ENCODE peak calls at places on chromosomes 1 and 21, in eight cellular contexts. H, R, B, F, N, I, D and L are unnamed samples.

GRCh38 chr21:43600642-43601397 is 58.5 kb downstream of the HSF2BP start:
- DNase-seq in F (peak), H (no peak), I (no peak), B (peak), D (no peak), R (no peak), N (no peak), L (no peak)

GRCh38 chr1:198627436-198628063 is 11.3 kb upstream of the PTPRC start:
- DNase-seq in R (no peak), N (no peak), B (no peak), I (no peak), H (no peak), D (no peak), F (no peak), L (no peak)

GRCh38 chr1:206634365-206635079 is 814 bp upstream of the DYRK3 start:
- DNase-seq in N (peak), R (peak), F (peak), H (peak), I (peak), D (peak), B (peak), L (peak)

GRCh38 chr1:180793451-180793850 is 119.2 kb upstream of the KIAA1614 start:
- DNase-seq in N (no peak), H (no peak), B (no peak), F (peak), R (no peak), I (no peak), D (no peak), L (no peak)

GRCh38 chr1:234683127-234683855 is 73.3 kb upstream of the IRF2BP2 start:
- DNase-seq in N (no peak), D (no peak), H (no peak), I (no peak), R (no peak), B (no peak), F (no peak), L (no peak)

GRCh38 chr21:25934771-25935224 is 200.0 kb downstream of the GABPA start:
- DNase-seq in D (peak), H (peak), N (peak), B (peak), R (peak), F (peak), I (peak), L (no peak)

GRCh38 chr1:162956922-162957321 is 95.9 kb upstream of the CCDC190 start:
- DNase-seq in D (no peak), B (no peak), H (no peak), N (no peak), R (no peak), I (no peak), F (peak), L (no peak)

GRCh38 chr1:212062832-212063438 is 27.4 kb downstream of the DTL start:
- DNase-seq in H (no peak), B (peak), F (peak), N (no peak), R (no peak), I (no peak), D (no peak), L (no peak)

GRCh38 chr21:33390479-33390878 is 12.7 kb upstream of the IFNGR2 start:
- DNase-seq in F (no peak), N (no peak), B (no peak), R (no peak), D (no peak), I (no peak), H (no peak), L (no peak)

GRCh38 chr1:94355485-94355980 is 62.7 kb upstream of the ABCD3 start:
- DNase-seq in I (no peak), N (no peak), B (no peak), R (no peak), H (no peak), F (no peak), D (no peak), L (no peak)

GRCh38 chr1:45327644-45328515 is 1.2 kb downstream of the HPDL start:
- DNase-seq in D (peak), N (no peak), R (no peak), I (no peak), F (no peak), B (no peak), H (no peak), L (no peak)

GRCh38 chr1:6260961-6261614 is at the start of gene GPR153:
- DNase-seq in B (no peak), H (peak), F (no peak), R (peak), D (peak), I (no peak), N (no peak), L (peak)

GRCh38 chr1:12619396-12620141 is 1.6 kb upstream of the DHRS3 start:
- DNase-seq in R (peak), D (peak), N (peak), I (peak), H (peak), B (peak), F (peak), L (peak)

GRCh38 chr1:182054698-182055326 is 6.7 kb downstream of the ZNF648 start:
- DNase-seq in H (no peak), I (peak), B (peak), D (peak), R (no peak), F (no peak), N (no peak), L (no peak)

GRCh38 chr1:58783090-58783992 is 506 bp downstream of the JUN start:
- DNase-seq in D (peak), F (peak), B (peak), I (peak), H (no peak), N (peak), R (peak), L (peak)

GRCh38 chr1:209883341-209883971 is 54.6 kb upstream of the SYT14 start:
- DNase-seq in B (no peak), I (no peak), F (peak), H (no peak), R (no peak), N (no peak), D (no peak), L (no peak)

GRCh38 chr21:27759091-27759659 is 792.3 kb upstream of the ADAMTS5 start:
- DNase-seq in F (no peak), H (no peak), D (peak), R (peak), B (no peak), N (no peak), I (peak), L (peak)

GRCh38 chr1:6625579-6626149 is 996 bp downstream of the THAP3 start:
- DNase-seq in I (peak), B (peak), H (no peak), R (no peak), D (peak), F (peak), N (no peak), L (no peak)

GRCh38 chr1:22262583-22262982 is 119.7 kb upstream of the WNT4 start:
- DNase-seq in N (no peak), F (no peak), H (no peak), I (no peak), D (peak), B (no peak), R (no peak), L (no peak)

GRCh38 chr1:178055779-178056471 is 38.0 kb upstream of the RASAL2 start:
- DNase-seq in N (no peak), I (no peak), R (peak), B (peak), H (no peak), F (peak), D (no peak), L (peak)

GRCh38 chr1:71881611-71882010 is 400.7 kb downstream of the NEGR1 start:
- DNase-seq in N (no peak), F (peak), I (no peak), D (no peak), H (no peak), R (no peak), B (no peak), L (no peak)

GRCh38 chr1:197096137-197096536 is 29.1 kb upstream of the F13B start:
- DNase-seq in I (no peak), N (no peak), R (no peak), F (peak), H (no peak), D (no peak), B (no peak), L (no peak)

GRCh38 chr1:2528966-2529750 is 905 bp downstream of the HES5 start:
- DNase-seq in R (peak), I (peak), B (no peak), D (peak), N (no peak), H (no peak), F (no peak), L (no peak)
- TF ChIP-seq CTCF in R (no peak), I (peak), B (no peak), D (no peak), N (no peak), H (no peak), F (no peak), L (no peak)

DNA sequence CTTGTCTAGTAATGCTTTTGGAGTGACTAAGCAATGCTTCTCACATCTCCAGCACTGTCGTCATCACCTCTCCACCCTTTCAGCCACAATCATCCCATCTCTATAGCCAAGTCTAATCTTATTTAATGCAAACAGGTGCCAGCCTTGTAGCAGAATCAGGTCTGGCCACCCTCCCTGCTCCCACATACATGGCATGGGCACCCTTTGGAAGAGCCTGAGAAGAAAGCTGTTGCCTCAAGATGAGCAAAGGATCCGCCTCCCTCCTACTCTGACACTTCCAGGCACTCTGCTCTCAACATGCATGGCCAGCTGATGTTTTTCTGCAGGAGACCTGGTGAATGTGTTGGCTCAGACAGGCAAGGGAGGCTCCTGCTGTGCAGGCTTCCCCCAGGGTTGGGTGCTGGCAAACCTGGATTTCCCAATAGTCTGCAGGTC is 113.1 kb upstream of the GRIK3 start:
- DNase-seq in R (no peak), N (no peak), D (no peak), H (no peak), B (no peak), F (no peak), I (no peak), L (no peak)
- H3K27ac ChIP-seq in R (no peak), N (no peak), D (no peak), H (no peak), B (no peak), F (no peak), I (no peak), L (no peak)

DNA sequence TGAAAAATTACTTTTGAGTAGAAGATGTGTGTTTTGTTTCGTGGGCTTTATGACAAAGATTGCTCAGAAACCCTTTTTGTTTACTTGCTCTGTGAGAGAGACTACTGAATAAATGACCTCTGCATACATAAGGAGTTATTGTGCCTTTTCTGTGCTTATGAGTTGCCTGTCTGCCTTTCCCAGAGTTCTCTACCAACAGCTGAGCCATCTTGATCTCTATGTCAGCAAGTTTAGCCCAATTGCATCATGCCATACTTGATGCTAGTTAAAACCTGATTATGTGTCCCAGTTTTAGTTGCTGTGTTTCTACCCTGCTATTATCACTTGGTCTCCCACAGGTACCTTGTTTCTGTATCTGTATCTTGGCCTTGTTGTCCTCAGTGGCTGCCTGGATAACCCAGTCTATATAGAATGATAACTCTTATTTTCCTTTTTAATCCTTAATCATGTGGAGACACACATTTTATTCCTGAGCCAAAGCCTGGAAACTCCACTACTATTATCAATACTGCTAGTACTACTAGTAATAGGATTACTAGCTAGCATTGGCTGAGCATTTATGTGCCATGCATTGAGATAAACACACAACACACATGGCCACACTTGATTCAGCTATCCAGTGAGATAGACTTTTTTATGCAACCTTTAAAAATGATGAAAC is 28.7 kb upstream of the GNG12 start:
- DNase-seq in D (no peak), F (peak), H (no peak), I (no peak), R (no peak), B (no peak), N (no peak), L (no peak)
- TF ChIP-seq POLR2A in D (no peak), F (no peak), H (no peak), I (no peak), R (no peak), B (no peak), N (no peak), L (no peak)

GRCh38 chr1:235844776-235845175 is 21.9 kb downstream of the LYST start:
- DNase-seq in D (no peak), R (no peak), F (no peak), B (no peak), I (no peak), H (no peak), N (no peak), L (no peak)

GRCh38 chr1:235841938-235842545 is 24.7 kb downstream of the LYST start:
- DNase-seq in N (no peak), F (no peak), D (no peak), H (no peak), R (no peak), B (no peak), I (no peak), L (no peak)

GRCh38 chr1:235838021-235838420 is 28.7 kb downstream of the LYST start:
- DNase-seq in R (no peak), F (no peak), N (no peak), H (no peak), B (no peak), I (no peak), D (no peak), L (no peak)

GRCh38 chr1:235843458-235843857 is 23.2 kb downstream of the LYST start:
- DNase-seq in N (no peak), R (no peak), D (no peak), F (peak), B (peak), H (no peak), I (no peak), L (no peak)
- TF ChIP-seq CTCF in N (peak), R (peak), D (peak), F (peak), B (peak), H (peak), I (no peak), L (peak)

GRCh38 chr1:110059133-110059863 is 11.2 kb downstream of the ALX3 start:
- DNase-seq in N (no peak), R (no peak), F (peak), H (no peak), I (no peak), D (no peak), B (no peak), L (no peak)
- H3K27ac ChIP-seq in N (no peak), R (no peak), F (no peak), H (no peak), I (no peak), D (no peak), B (no peak), L (no peak)

DNA sequence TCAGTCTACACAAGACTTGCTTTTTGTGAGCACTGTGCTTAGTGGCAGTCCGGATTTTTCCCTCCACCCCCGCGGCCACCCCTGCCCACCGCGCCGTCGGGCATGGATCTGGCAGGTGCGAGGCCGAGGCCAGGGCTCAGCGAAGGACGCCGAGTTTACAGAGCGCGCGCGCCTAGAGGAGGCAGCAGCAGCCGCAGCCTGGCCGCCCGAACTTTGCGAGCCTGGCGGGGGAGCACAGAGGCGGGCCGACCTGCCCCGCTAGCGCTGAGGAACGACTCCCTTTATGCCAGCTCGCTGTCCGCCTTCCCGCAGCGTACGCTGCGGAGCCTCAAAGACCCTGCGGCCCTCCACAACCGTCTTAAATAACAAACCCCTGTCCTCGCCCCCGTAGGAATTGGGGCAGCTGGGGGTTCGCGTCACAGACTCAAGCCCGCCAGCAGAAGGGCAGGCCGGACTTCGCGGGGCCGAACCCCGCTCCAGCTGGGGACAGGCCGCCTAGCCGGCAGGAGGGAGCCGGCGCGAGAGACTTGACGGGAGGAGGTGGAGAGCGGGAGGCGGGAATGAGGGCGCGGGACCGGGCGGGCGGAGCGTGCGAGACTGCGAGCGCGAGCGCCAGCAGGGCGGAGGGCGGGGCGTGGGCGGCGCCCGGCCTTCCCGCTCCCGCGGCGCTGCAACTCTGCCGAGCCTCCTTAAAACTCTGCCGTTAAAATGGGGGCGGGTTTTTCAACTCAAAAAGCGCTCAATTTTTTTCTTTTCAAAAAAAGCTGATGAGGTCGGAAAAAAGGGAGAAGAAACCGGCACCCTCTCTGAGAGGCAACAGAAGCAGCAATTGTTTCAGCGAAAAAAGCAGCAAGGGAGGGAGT is 1.8 kb upstream of the CDKN2C start:
- DNase-seq in D (peak), H (peak), I (peak), N (peak), B (peak), R (peak), F (peak), L (peak)
- TF ChIP-seq POLR2A in D (peak), H (peak), I (peak), N (no peak), B (peak), R (peak), F (peak), L (peak)